ENCODE peak calls at places on chromosomes 4 and X, in nine cellular contexts. K is Caco-2, W is fibroblast of lung, V is neural progenitor cell, I is upper lobe of right lung, U is uterus, J is GM12878, R is K562, Y is breast epithelium. S is an unnamed sample.

GRCh38 chr4:163072222-163072621 is 94.5 kb downstream of the NAF1 start:
- DNase-seq in I (no peak), U (no peak), V (no peak), Y (no peak), K (no peak), J (no peak), R (no peak), W (peak; percentile 36), S (no peak)

GRCh38 chrX:81114757-81115156 is 87.0 kb downstream of the HMGN5 start:
- DNase-seq in K (no peak), V (no peak), J (no peak), I (no peak), W (no peak), U (no peak), R (no peak), Y (no peak), S (no peak)

GRCh38 chr4:123599920-123600394 is 203.4 kb downstream of the SPRY1 start:
- DNase-seq in V (peak; percentile 62), U (peak; percentile 60), K (no peak), J (peak; percentile 85), R (peak; percentile 41), Y (peak; percentile 58), I (peak; percentile 88), W (peak; percentile 62), S (no peak)

GRCh38 chr4:90498175-90498574 is 371.0 kb downstream of the CCSER1 start:
- DNase-seq in U (no peak), Y (no peak), J (no peak), K (no peak), W (no peak), I (no peak), R (no peak), V (no peak), S (no peak)

GRCh38 chr4:175412744-175413143 is 399.3 kb downstream of the GPM6A start:
- DNase-seq in U (no peak), R (no peak), W (peak; percentile 93), V (no peak), K (no peak), Y (no peak), J (no peak), I (no peak), S (no peak)

GRCh38 chrX:9279271-9279596 is 185.6 kb upstream of the TBL1X start:
- DNase-seq in K (no peak), I (no peak), V (no peak), U (no peak), W (no peak), R (no peak), Y (no peak), J (no peak), S (no peak)

GRCh38 chr4:36327400-36327799 is 46.0 kb downstream of the DTHD1 start:
- DNase-seq in Y (no peak), V (no peak), R (no peak), U (no peak), K (no peak), J (no peak), I (no peak), W (no peak), S (no peak)

GRCh38 chr4:8468746-8469535 is 28.4 kb downstream of the TRMT44 start:
- DNase-seq in R (peak; percentile 78), U (peak; percentile 79), I (peak; percentile 86), Y (peak; percentile 73), V (peak; percentile 84), J (peak; percentile 5), K (peak; percentile 60), W (peak; percentile 39), S (peak; percentile 26)

GRCh38 chr4:7435411-7436095 is 823 bp upstream of the PSAPL1 start:
- DNase-seq in W (peak; percentile 35), V (no peak), Y (no peak), I (no peak), J (no peak), R (no peak), U (no peak), K (peak; percentile 87), S (no peak)

GRCh38 chrX:66635360-66635759 is 3.5 kb downstream of the EDA2R start:
- DNase-seq in J (no peak), K (no peak), U (no peak), W (peak; percentile 89), I (no peak), R (no peak), V (no peak), Y (no peak), S (peak; percentile 71)

GRCh38 chr4:116015549-116015948 is 902.1 kb upstream of the NDST4 start:
- DNase-seq in Y (no peak), K (no peak), V (no peak), J (no peak), W (no peak), R (no peak), U (no peak), I (no peak), S (no peak)
- H3K9me3 ChIP-seq in Y (peaks cover 58% of the 10 kb centered on the region), K (peaks cover 36% of the 10 kb centered on the region), V (peaks cover 13% of the 10 kb centered on the region), J (peaks cover 29% of the 10 kb centered on the region), W (no peaks in the 10 kb centered on the region), R (no peaks in the 10 kb centered on the region), U (no peaks in the 10 kb centered on the region), I (peaks cover 21% of the 10 kb centered on the region), S (peaks cover 45% of the 10 kb centered on the region)

DNA sequence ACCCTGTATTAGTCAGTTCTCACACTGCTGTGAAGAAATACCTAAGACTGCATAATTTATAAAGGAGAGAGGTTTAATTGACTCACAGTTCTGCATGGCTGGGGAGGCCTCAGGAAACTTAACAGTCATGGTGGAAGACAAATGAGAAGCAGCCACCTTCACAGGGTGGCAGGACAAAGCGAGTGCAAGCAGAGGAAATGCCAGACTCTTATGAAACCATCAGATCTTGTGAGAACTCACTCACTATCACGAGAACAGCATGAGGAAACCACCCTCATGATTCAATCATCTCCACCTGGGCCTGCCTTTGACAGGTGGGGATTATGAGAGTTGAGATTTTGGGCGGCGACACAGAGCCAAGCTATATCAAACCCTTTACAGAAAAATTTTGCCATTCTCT is 722.4 kb downstream of the RAB28 start:
- DNase-seq in U (no peak), Y (no peak), W (no peak), R (no peak), I (no peak), V (no peak), J (no peak), K (no peak), S (no peak)
- H3K4me3 ChIP-seq in U (no peak overlapping the region), Y (no peak overlapping the region), W (no peak overlapping the region), R (no peak overlapping the region), I (no peak overlapping the region), V (no peak overlapping the region), J (no peak overlapping the region), K (no peak overlapping the region), S (no peak overlapping the region)

DNA sequence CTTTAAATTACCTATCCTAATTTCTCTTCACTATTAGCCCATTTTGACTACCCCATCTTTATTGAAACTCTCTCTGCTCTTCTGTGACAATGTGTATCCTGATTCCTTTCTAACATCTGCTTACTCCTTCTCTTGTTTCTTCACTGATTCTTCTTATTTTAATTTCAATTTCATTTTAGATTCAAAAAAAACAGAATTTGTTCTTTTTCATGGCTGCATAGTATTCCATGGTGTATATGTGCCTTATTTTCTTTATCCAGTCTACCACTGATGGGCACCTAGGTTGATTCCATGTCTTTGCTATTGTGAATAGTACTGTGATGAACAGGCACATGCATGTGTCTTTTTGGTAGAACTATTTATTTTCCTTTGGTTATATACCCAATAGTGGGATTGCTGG is 120.0 kb upstream of the VAMP7 start:
- DNase-seq in J (no peak), R (no peak), Y (no peak), U (no peak), W (no peak), I (no peak), K (no peak), V (no peak), S (no peak)
- H3K9me3 ChIP-seq in J (no peaks in the 10 kb centered on the region), R (no peaks in the 10 kb centered on the region), Y (no peaks in the 10 kb centered on the region), U (no peaks in the 10 kb centered on the region), W (no peaks in the 10 kb centered on the region), I (no peaks in the 10 kb centered on the region), K (no peaks in the 10 kb centered on the region), V (peaks cover 5% of the 10 kb centered on the region), S (peaks cover 5% of the 10 kb centered on the region)

GRCh38 chr4:154492288-154492687 is 689 bp upstream of the DCHS2 start:
- DNase-seq in R (no peak), W (no peak), K (no peak), V (peak; percentile 20), U (no peak), Y (no peak), I (no peak), J (no peak), S (no peak)
- H3K4me3 ChIP-seq in R (peak overlapping the region; percentile 30), W (no peak overlapping the region), K (peak overlapping the region; percentile 26), V (peak overlapping the region; percentile 55), U (no peak overlapping the region), Y (no peak overlapping the region), I (no peak overlapping the region), J (no peak overlapping the region), S (no peak overlapping the region)

DNA sequence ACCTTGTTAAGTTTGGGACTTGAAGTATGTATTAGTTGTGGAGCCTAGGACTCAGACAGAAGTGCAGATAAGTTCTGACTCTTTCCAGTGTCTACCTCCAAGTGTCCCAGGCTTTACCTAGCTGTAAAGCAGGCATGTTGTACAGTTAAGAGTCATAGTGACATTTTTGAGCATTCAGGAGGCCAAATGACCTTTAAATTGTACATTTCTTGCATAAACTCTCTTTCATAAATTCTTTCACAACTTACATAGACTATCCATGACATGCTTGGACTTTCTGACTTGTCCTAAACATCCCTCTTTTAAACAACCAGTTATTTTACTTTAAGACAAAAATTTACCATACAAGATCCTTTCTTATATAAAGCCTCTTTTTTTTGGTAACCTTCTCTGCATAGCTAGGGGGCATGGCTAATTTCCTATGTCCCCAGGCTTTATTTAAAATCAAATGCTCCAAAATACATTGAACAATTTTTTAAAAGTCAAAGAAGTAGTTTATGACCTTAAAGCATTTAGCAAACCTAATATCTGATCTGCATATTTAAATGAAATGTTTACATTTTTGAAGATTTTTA is 40.1 kb upstream of the UGT8 start:
- DNase-seq in Y (no peak), I (no peak), J (no peak), K (no peak), U (no peak), V (peak; percentile 18), W (peak; percentile 0), R (no peak), S (no peak)
- H3K9me3 ChIP-seq in Y (peaks cover 18% of the 10 kb centered on the region), I (no peaks in the 10 kb centered on the region), J (peaks cover 2% of the 10 kb centered on the region), K (peaks cover 34% of the 10 kb centered on the region), U (no peaks in the 10 kb centered on the region), V (peaks cover 27% of the 10 kb centered on the region), W (no peaks in the 10 kb centered on the region), R (no peaks in the 10 kb centered on the region), S (no peaks in the 10 kb centered on the region)

S was measured in AG04450.